ENCODE peak calls at places on chromosomes 16 and 17, in five cellular contexts. M is ascending aorta, X is astrocyte of the spinal cord, D is tibial nerve, A is WTC11. B is an unnamed sample.

GRCh38 chr17:27247071-27247957 is 46.6 kb upstream of the WSB1 start:
- DNase-seq in A (no peak), X (peak; percentile 71), M (peak; percentile 28), D (peak; percentile 73), B (no peak)

GRCh38 chr17:57548421-57549385 is 196.4 kb downstream of the CCDC182 start:
- DNase-seq in M (no peak), D (no peak), X (peak; percentile 43), A (no peak), B (no peak)

GRCh38 chr16:54175169-54175551 is 111.4 kb downstream of the IRX3 start:
- DNase-seq in M (no peak), X (no peak), D (no peak), A (no peak), B (no peak)

GRCh38 chr17:81486174-81486810 is 26.3 kb downstream of the ACTG1 start:
- DNase-seq in M (no peak), A (no peak), X (no peak), D (no peak), B (no peak)

GRCh38 chr17:40309938-40310510 is 1.0 kb downstream of the RARA start:
- DNase-seq in M (no peak), A (no peak), X (no peak), D (no peak), B (no peak)

GRCh38 chr16:75479421-75479990 is 15.0 kb upstream of the TMEM170A start:
- DNase-seq in D (no peak), A (no peak), X (no peak), M (no peak), B (no peak)

GRCh38 chr16:53608094-53608493 is 95.6 kb downstream of the RPGRIP1L start:
- DNase-seq in X (no peak), A (no peak), D (no peak), M (no peak), B (no peak)

GRCh38 chr17:6105608-6106007 is 35.4 kb downstream of the WSCD1 start:
- DNase-seq in D (no peak), A (no peak), X (no peak), M (no peak), B (no peak)

GRCh38 chr17:10875984-10876555 is 38.2 kb upstream of the PIRT start:
- DNase-seq in D (peak; percentile 39), A (peak; percentile 79), M (no peak), X (peak; percentile 2), B (peak; percentile 78)

GRCh38 chr16:29678691-29679267 is at the start of gene QPRT:
- DNase-seq in M (no peak), X (peak; percentile 45), D (no peak), A (peak; percentile 90), B (peak; percentile 74)

GRCh38 chr16:29676989-29677388 is 2.0 kb upstream of the QPRT start:
- DNase-seq in A (no peak), X (no peak), M (no peak), D (no peak), B (no peak)

GRCh38 chr16:29673501-29673900 is 5.5 kb upstream of the QPRT start:
- DNase-seq in A (no peak), M (no peak), D (no peak), X (no peak), B (no peak)

GRCh38 chr16:29674188-29674587 is 4.8 kb upstream of the QPRT start:
- DNase-seq in A (no peak), D (peak; percentile 39), M (no peak), X (peak; percentile 32), B (no peak)

DNA sequence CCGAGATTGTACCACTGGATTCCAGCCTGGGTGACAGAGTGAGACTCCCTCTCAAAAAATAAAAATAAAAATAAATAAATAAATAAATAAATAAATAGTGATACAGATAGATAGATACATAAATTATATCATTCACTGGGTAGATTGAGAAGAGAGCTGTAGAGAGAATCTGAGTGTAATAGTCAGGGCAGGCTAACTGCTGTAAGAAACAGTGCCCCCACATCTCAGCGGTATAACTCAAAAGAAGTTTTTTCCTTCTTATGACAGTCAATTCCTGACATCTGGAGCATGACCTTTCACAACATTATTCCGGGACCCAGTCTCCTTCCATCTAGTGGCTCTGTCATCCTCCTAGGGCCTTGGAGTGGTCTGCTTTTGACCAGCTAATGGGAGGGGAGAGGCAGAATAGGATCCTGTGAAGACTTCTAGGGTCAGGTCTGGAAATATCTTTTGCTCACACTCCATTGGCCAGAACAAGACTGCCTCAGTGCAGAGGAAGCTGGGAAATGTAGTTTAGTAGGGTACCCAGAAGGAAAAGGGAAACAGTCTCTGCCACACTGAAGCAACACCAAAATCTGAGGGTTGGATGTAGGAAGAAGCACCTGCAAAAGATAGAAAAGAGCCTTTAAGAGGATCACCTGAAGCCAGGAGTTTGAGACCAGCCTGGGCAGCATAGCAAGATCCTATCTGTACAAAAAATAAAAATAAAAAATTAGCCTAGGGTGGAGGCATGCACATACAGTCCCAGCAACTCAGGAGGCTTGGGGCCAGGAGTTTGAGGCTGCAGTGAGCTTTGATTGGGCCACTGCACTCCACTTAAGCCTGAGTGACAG is 3.0 kb upstream of the QPRT start:
- DNase-seq in A (no peak), M (no peak), X (no peak), D (no peak), B (no peak)
- TF ChIP-seq CTCF in A (no peak), M (no peak), X (no peak), D (no peak), B (no peak)

GRCh38 chr16:69339289-69340094 is at the start of the genes COG8 and NIP7:
- DNase-seq in A (peak; percentile 97), X (peak; percentile 99), D (peak; percentile 99), M (peak; percentile 88), B (peak; percentile 94)
- TF ChIP-seq CTCF in A (peak; percentile 89), X (peak; percentile 80), D (peak; percentile 83), M (peak; percentile 94), B (peak; percentile 98)

GRCh38 chr16:67663151-67663876 is 2.6 kb downstream of the PARD6A start:
- DNase-seq in X (no peak), A (peak; percentile 81), D (no peak), M (no peak), B (peak; percentile 76)

GRCh38 chr16:67664258-67664657 is 2.3 kb downstream of the ENKD1 start:
- DNase-seq in X (no peak), M (no peak), D (no peak), A (no peak), B (peak; percentile 53)

GRCh38 chr16:67664871-67665270 is 1.7 kb downstream of the ENKD1 start:
- DNase-seq in A (no peak), D (no peak), X (no peak), M (no peak), B (no peak)

GRCh38 chr16:67662653-67663010 is 1.9 kb downstream of the PARD6A start:
- DNase-seq in D (no peak), A (no peak), M (no peak), X (no peak), B (no peak)

GRCh38 chr16:67663877-67664222 is 2.7 kb downstream of the ENKD1 start:
- DNase-seq in X (no peak), M (no peak), D (no peak), A (no peak), B (no peak)
- TF ChIP-seq CTCF in X (no peak), M (no peak), D (no peak), A (no peak), B (peak; percentile 15)

DNA sequence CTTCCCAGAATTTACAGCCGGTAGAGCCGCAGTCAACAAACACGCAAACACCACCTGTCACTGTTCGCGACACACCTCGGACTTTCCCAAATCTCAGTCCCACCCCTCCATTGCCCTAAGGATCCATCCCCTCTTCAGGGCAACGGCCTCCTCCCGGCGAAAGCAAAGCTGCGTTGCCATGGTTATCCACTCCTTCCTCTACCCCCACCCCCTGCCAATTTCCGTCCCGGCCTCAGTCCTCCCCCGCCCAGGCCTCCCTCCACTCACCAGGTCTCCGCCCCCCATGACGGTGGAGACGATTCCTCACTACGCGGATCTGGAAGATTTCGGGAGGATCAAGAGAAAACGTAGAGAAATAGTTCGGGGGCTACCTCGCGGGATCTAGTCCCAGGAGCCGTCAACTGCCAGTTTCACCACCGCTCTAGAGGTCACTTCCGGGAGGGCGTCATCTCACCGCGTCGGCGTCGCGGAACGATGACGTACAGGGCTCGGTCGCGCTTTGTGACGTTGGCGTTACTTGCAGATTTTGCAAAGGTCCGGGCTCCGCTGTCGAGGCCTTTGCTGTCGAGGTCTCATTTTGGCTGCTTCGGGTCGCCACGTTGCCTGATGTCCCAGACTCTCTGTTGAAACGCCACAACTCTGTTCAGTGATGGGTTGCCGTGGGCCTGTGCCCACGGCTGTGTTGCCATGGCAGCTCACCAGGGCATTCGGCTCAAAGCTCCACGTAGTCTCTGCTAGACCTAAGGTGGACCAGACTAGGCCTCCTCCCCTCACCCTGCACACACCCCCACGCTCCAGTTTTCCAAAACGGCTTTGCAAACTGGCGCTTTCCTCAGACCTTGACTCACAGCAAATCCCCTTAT is at the start of gene CWC25:
- DNase-seq in A (peak; percentile 97), X (peak; percentile 99), M (peak; percentile 84), D (peak; percentile 99), B (peak; percentile 96)
- TF ChIP-seq CTCF in A (no peak), X (no peak), M (no peak), D (no peak), B (no peak)

B was measured in glutamatergic neuron.